ENCODE peak calls at places on chromosomes 1 and 21, in eight cellular contexts. G is MM.1S, X is HCT116, Z is DND-41, I is neural progenitor cell, K is GM23248, W is PC-3, L is PC-9. A is an unnamed sample.

GRCh38 chr1:65613884-65614283 is 178.8 kb upstream of the PDE4B start:
- DNase-seq in K (no peak), G (no peak), L (no peak), Z (no peak), I (no peak), W (no peak), X (no peak), A (no peak)

GRCh38 chr1:206141996-206142395 is 24.8 kb upstream of the AVPR1B start:
- DNase-seq in X (no peak), Z (no peak), W (no peak), I (no peak), K (no peak), L (no peak), G (no peak), A (no peak)

GRCh38 chr1:160251687-160252526 is 10.4 kb downstream of the DCAF8 start:
- DNase-seq in G (peak; percentile 84), X (peak; percentile 38), L (peak; percentile 33), Z (peak; percentile 57), I (peak; percentile 91), W (peak; percentile 86), K (peak; percentile 89), A (peak; percentile 82)

GRCh38 chr21:17585875-17586450 is 26.7 kb downstream of the BTG3 start:
- DNase-seq in K (peak; percentile 67), L (no peak), W (peak; percentile 73), X (peak; percentile 42), G (peak; percentile 62), Z (peak; percentile 14), I (peak; percentile 38), A (peak; percentile 65)

GRCh38 chr1:212133319-212133718 is 97.8 kb downstream of the DTL start:
- DNase-seq in X (no peak), K (no peak), L (no peak), I (no peak), Z (no peak), G (no peak), W (no peak), A (no peak)

GRCh38 chr1:242425232-242425631 is 99.3 kb downstream of the PLD5 start:
- DNase-seq in I (no peak), L (no peak), Z (no peak), K (peak; percentile 10), G (peak; percentile 20), X (peak; percentile 15), W (peak; percentile 77), A (peak; percentile 10)

GRCh38 chr1:33349081-33349759 is 28.3 kb upstream of the A3GALT2 start:
- DNase-seq in L (peak; percentile 53), Z (peak; percentile 53), I (no peak), X (no peak), G (peak; percentile 41), K (peak; percentile 63), W (peak; percentile 28), A (peak; percentile 49)

GRCh38 chr1:244665771-244666217 is 12.9 kb downstream of the DESI2 start:
- DNase-seq in I (no peak), G (no peak), K (peak; percentile 40), Z (no peak), X (no peak), L (no peak), W (no peak), A (peak; percentile 48)

GRCh38 chr1:37239225-37239740 is 205.0 kb upstream of the GRIK3 start:
- DNase-seq in Z (no peak), L (no peak), I (no peak), W (no peak), G (no peak), X (no peak), K (no peak), A (no peak)

GRCh38 chr1:202807367-202807925 is 775 bp downstream of the KDM5B start:
- DNase-seq in I (peak; percentile 58), G (no peak), L (peak; percentile 29), X (no peak), Z (no peak), W (no peak), K (peak; percentile 81), A (peak; percentile 66)

GRCh38 chr1:173042806-173043205 is 7.9 kb downstream of the TNFSF18 start:
- DNase-seq in K (no peak), G (no peak), W (peak; percentile 62), L (no peak), I (no peak), X (peak; percentile 69), Z (no peak), A (no peak)

GRCh38 chr1:16231331-16232315 is 5.4 kb downstream of the CPLANE2 start:
- DNase-seq in K (no peak), L (no peak), G (no peak), Z (no peak), I (no peak), X (no peak), W (no peak), A (no peak)

GRCh38 chr1:100457683-100458082 is 80.3 kb upstream of the GPR88 start:
- DNase-seq in L (no peak), K (no peak), I (no peak), X (no peak), Z (no peak), W (no peak), G (no peak), A (no peak)

GRCh38 chr1:38994196-38994595 is 3.1 kb downstream of the AKIRIN1 start:
- DNase-seq in W (no peak), K (no peak), G (no peak), L (no peak), I (no peak), Z (no peak), X (no peak), A (no peak)

GRCh38 chr1:7063981-7064380 is 278.7 kb downstream of the CAMTA1 start:
- DNase-seq in X (no peak), K (no peak), W (no peak), Z (no peak), G (no peak), I (no peak), L (no peak), A (no peak)

GRCh38 chr1:96971849-96972602 is 250.4 kb downstream of the PTBP2 start:
- DNase-seq in G (peak; percentile 23), K (no peak), I (no peak), X (no peak), L (no peak), Z (no peak), W (peak; percentile 80), A (no peak)

GRCh38 chr1:3525551-3526482 is 71.4 kb downstream of the ARHGEF16 start:
- DNase-seq in Z (no peak), X (no peak), G (no peak), I (no peak), K (no peak), W (no peak), L (no peak), A (no peak)

GRCh38 chr1:109768700-109769325 is 5.1 kb upstream of the EPS8L3 start:
- DNase-seq in L (no peak), G (no peak), X (no peak), Z (no peak), W (no peak), K (no peak), I (no peak), A (no peak)

GRCh38 chr1:69441496-69441895 is 126.2 kb upstream of the LRRC7 start:
- DNase-seq in K (no peak), X (no peak), L (no peak), I (no peak), W (no peak), Z (no peak), G (no peak), A (no peak)

GRCh38 chr1:3074297-3074741 is 5.3 kb downstream of the PRDM16 start:
- DNase-seq in X (no peak), W (no peak), G (no peak), K (no peak), Z (no peak), I (peak; percentile 67), L (no peak), A (no peak)

DNA sequence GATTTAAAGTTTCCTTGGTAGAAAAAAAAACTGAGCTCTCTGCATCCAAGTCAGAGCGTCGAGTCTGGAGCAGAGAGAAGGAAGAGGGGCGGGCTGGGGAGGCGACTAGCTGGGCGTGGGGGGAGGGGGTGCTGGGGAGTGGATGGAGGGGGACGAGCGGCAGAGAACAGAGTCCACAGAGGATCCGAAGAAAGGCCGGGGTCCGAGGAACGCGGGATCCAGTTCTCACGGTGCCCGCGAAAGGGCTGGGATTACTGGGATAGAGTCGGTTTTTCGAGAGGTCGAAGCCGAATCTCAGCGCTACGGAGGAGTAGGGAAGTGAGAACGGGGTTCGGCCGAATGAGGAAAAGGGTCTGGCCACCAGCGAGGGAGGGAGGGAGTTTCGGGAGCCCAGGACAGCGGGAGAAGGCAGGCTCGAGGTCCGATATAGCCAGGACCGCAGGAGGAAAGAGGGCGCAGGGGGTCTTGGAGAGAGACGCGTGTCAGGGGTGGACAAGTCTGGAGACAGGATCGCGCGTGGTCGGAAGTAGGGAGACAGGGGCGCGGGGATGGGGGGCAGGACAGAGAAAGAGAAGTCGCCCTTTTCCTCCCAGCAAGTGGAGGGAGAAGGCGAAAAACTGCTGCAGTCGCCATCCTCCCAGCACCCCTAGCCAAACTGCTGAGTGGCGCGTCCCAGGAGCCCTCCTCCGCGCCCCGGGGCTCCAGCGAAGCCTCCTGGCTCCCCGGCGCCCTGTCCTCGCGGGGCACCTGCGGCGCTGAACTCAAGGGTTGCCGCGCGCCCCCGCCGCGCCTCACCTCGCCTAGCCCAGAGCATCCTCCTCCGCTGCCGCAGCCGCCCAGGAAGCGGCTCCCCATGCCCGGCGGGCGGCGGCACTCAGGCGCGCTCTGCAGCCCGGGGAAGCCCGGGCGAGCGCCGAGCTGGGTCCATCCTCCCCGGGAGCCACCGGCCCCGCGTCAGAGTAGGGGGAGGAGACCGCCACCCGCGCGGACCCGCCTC is at the start of gene DAB1:
- DNase-seq in W (no peak), Z (no peak), I (peak; percentile 76), K (peak; percentile 43), G (peak; percentile 13), X (no peak), L (no peak), A (peak; percentile 71)
- TF ChIP-seq EZH2 in W (no peak), Z (no peak), I (no peak), K (no peak), G (no peak), X (no peak), L (no peak), A (no peak)

GRCh38 chr1:90724361-90724760 is 7.3 kb upstream of the BARHL2 start:
- DNase-seq in G (no peak), I (no peak), X (no peak), L (no peak), K (no peak), Z (no peak), W (no peak), A (no peak)
- TF ChIP-seq EZH2 in G (no peak), I (peak; percentile 4), X (no peak), L (no peak), K (peak; percentile 96), Z (no peak), W (no peak), A (no peak)

DNA sequence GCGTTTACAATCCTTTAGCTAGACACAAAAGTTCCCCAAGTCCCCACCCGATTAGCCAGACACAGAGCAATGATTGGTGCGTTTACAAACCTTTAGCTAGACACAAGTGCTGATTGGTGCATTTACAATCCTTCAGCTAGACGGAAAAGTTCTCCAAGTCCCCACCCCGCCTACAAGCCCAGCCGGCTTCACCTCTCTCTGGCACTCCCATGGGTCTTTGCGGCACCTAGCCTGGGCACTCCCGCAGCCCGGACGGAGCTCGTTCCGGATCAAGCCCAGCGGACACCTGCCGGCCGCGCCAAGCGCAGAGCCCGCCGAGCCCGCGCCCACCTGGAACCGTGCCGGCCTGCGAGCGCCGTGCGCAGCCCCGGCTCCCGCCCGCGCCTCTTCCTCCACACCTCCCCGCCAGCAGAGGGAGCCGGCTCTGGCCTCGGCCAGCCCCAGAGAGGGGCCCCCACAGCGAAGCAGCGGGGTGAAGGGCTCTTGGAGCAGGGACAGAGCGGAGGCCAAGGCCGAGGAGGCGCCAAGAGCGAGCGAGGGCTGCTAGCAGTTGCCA is 50.0 kb upstream of the KRTAP19-8 start:
- DNase-seq in W (no peak), X (no peak), K (no peak), I (no peak), G (no peak), Z (no peak), L (no peak), A (no peak)
- TF ChIP-seq EZH2 in W (no peak), X (no peak), K (no peak), I (no peak), G (no peak), Z (no peak), L (no peak), A (no peak)

GRCh38 chr1:22709891-22710687 is 550 bp upstream of the EPHB2 start:
- DNase-seq in L (peak; percentile 64), G (no peak), Z (no peak), W (peak; percentile 51), I (peak; percentile 85), X (no peak), K (peak; percentile 81), A (peak; percentile 75)
- TF ChIP-seq EZH2 in L (no peak), G (no peak), Z (no peak), W (no peak), I (no peak), X (no peak), K (no peak), A (no peak)

A was measured in A673.